ENCODE peak calls at places on chromosome X, in ten cellular contexts. One of them, this sample, is unnamed.

GRCh38 chrX:11125079-11125478 is 13.9 kb downstream of the HCCS start:
- DNase-seq in HFFc6: no peak
- DNase-seq in WTC11: no peak
- DNase-seq in DMS79 treated with DMSO at 0.1 percent for 48 hours: no peak
- DNase-seq in MG63: no peak
- DNase-seq in A549: no peak
- DNase-seq in osteocyte: no peak
- DNase-seq in activated naive CD4-positive, alpha-beta T cell treated with Interleukin-2 at 50 U/mL for 16 hours: no peak
- DNase-seq in AG10803: no peak
- DNase-seq in AG20443: no peak
- DNase-seq in this sample: no peak

GRCh38 chrX:24479924-24480722 is 15.0 kb downstream of the PDK3 start:
- DNase-seq in HFFc6: no peak
- DNase-seq in WTC11: no peak
- DNase-seq in DMS79 treated with DMSO at 0.1 percent for 48 hours: peak
- DNase-seq in MG63: no peak
- DNase-seq in A549: no peak
- DNase-seq in osteocyte: no peak
- DNase-seq in activated naive CD4-positive, alpha-beta T cell treated with Interleukin-2 at 50 U/mL for 16 hours: peak
- DNase-seq in AG10803: no peak
- DNase-seq in AG20443: no peak
- DNase-seq in this sample: peak

GRCh38 chrX:1355800-1356148 is 19.2 kb downstream of the IL3RA start:
- DNase-seq in HFFc6: no peak
- DNase-seq in WTC11: peak
- DNase-seq in DMS79 treated with DMSO at 0.1 percent for 48 hours: no peak
- DNase-seq in MG63: no peak
- DNase-seq in A549: no peak
- DNase-seq in osteocyte: no peak
- DNase-seq in activated naive CD4-positive, alpha-beta T cell treated with Interleukin-2 at 50 U/mL for 16 hours: no peak
- DNase-seq in AG10803: no peak
- DNase-seq in AG20443: no peak
- DNase-seq in this sample: no peak

GRCh38 chrX:153582896-153583295 is 16.0 kb downstream of the CCNQ start:
- DNase-seq in HFFc6: no peak
- DNase-seq in WTC11: no peak
- DNase-seq in DMS79 treated with DMSO at 0.1 percent for 48 hours: no peak
- DNase-seq in MG63: no peak
- DNase-seq in A549: no peak
- DNase-seq in osteocyte: no peak
- DNase-seq in activated naive CD4-positive, alpha-beta T cell treated with Interleukin-2 at 50 U/mL for 16 hours: peak
- DNase-seq in AG10803: no peak
- DNase-seq in AG20443: no peak
- DNase-seq in this sample: peak

GRCh38 chrX:12878536-12878935 is 11.7 kb downstream of the TLR7 start:
- DNase-seq in HFFc6: no peak
- DNase-seq in WTC11: no peak
- DNase-seq in DMS79 treated with DMSO at 0.1 percent for 48 hours: no peak
- DNase-seq in MG63: no peak
- DNase-seq in A549: no peak
- DNase-seq in osteocyte: no peak
- DNase-seq in activated naive CD4-positive, alpha-beta T cell treated with Interleukin-2 at 50 U/mL for 16 hours: no peak
- DNase-seq in AG10803: no peak
- DNase-seq in AG20443: no peak
- DNase-seq in this sample: no peak

GRCh38 chrX:134572816-134573682 is 85.2 kb downstream of the PLAC1 start:
- DNase-seq in HFFc6: peak
- DNase-seq in WTC11: no peak
- DNase-seq in DMS79 treated with DMSO at 0.1 percent for 48 hours: peak
- DNase-seq in MG63: no peak
- DNase-seq in A549: peak
- DNase-seq in osteocyte: no peak
- DNase-seq in activated naive CD4-positive, alpha-beta T cell treated with Interleukin-2 at 50 U/mL for 16 hours: no peak
- DNase-seq in AG10803: no peak
- DNase-seq in AG20443: no peak
- DNase-seq in this sample: no peak

GRCh38 chrX:16882188-16882587 is 12.0 kb upstream of the RBBP7 start:
- DNase-seq in HFFc6: no peak
- DNase-seq in WTC11: no peak
- DNase-seq in DMS79 treated with DMSO at 0.1 percent for 48 hours: no peak
- DNase-seq in MG63: peak
- DNase-seq in A549: no peak
- DNase-seq in osteocyte: no peak
- DNase-seq in activated naive CD4-positive, alpha-beta T cell treated with Interleukin-2 at 50 U/mL for 16 hours: no peak
- DNase-seq in AG10803: no peak
- DNase-seq in AG20443: peak
- DNase-seq in this sample: peak

GRCh38 chrX:134624046-134624430 is 34.2 kb downstream of the PLAC1 start:
- DNase-seq in HFFc6: no peak
- DNase-seq in WTC11: no peak
- DNase-seq in DMS79 treated with DMSO at 0.1 percent for 48 hours: no peak
- DNase-seq in MG63: no peak
- DNase-seq in A549: no peak
- DNase-seq in osteocyte: no peak
- DNase-seq in activated naive CD4-positive, alpha-beta T cell treated with Interleukin-2 at 50 U/mL for 16 hours: no peak
- DNase-seq in AG10803: no peak
- DNase-seq in AG20443: no peak
- DNase-seq in this sample: no peak

GRCh38 chrX:139949703-139950102 is 15.6 kb downstream of the CXorf66 start:
- DNase-seq in HFFc6: no peak
- DNase-seq in WTC11: no peak
- DNase-seq in DMS79 treated with DMSO at 0.1 percent for 48 hours: no peak
- DNase-seq in MG63: no peak
- DNase-seq in A549: no peak
- DNase-seq in osteocyte: no peak
- DNase-seq in activated naive CD4-positive, alpha-beta T cell treated with Interleukin-2 at 50 U/mL for 16 hours: no peak
- DNase-seq in AG10803: no peak
- DNase-seq in AG20443: no peak
- DNase-seq in this sample: no peak